ENCODE peak calls at places on chromosomes 7 and 10, in six cellular contexts. D, X, A, Z, S and I are unnamed samples.

GRCh38 chr10:100660945-100661344 is 84.4 kb upstream of the PAX2 start:
- DNase-seq in S (no peak), X (no peak), A (no peak), D (no peak), Z (no peak), I (no peak)

GRCh38 chr10:69179089-69179742 is 818 bp upstream of the SUPV3L1 start:
- DNase-seq in X (no peak), A (no peak), D (no peak), Z (peak; percentile 21), S (no peak), I (no peak)

GRCh38 chr7:95472521-95473160 is 13.1 kb upstream of the ASB4 start:
- DNase-seq in A (no peak), Z (no peak), X (no peak), D (no peak), S (peak; percentile 64), I (peak; percentile 53)

GRCh38 chr10:13337827-13338196 is 10.3 kb downstream of the SEPHS1 start:
- DNase-seq in A (no peak), D (no peak), X (no peak), S (no peak), Z (no peak), I (no peak)

GRCh38 chr10:35533565-35533964 is 71.6 kb upstream of the GJD4 start:
- DNase-seq in A (no peak), X (no peak), S (peak; percentile 65), Z (no peak), D (no peak), I (peak; percentile 62)

GRCh38 chr10:97640868-97641811 is 669 bp downstream of the PI4K2A start:
- DNase-seq in Z (no peak), X (peak; percentile 46), A (peak; percentile 24), D (peak; percentile 29), S (peak; percentile 53), I (peak; percentile 62)

GRCh38 chr7:55231736-55232280 is 133.3 kb upstream of the LANCL2 start:
- DNase-seq in D (no peak), X (no peak), A (no peak), Z (no peak), S (no peak), I (no peak)

GRCh38 chr7:39017369-39017768 is 39.7 kb downstream of the POU6F2 start:
- DNase-seq in D (no peak), S (no peak), A (no peak), X (no peak), Z (no peak), I (no peak)

GRCh38 chr10:29443745-29444523 is 155.1 kb downstream of the LYZL1 start:
- DNase-seq in A (no peak), Z (no peak), D (no peak), X (no peak), S (peak; percentile 39), I (no peak)

GRCh38 chr7:75943864-75944263 is 28.9 kb downstream of the POR start:
- DNase-seq in S (peak; percentile 53), Z (no peak), X (no peak), A (no peak), D (no peak), I (peak; percentile 77)

GRCh38 chr10:86203162-86203905 is 163.3 kb downstream of the GRID1 start:
- DNase-seq in A (no peak), Z (no peak), D (no peak), S (peak; percentile 7), X (peak; percentile 49), I (peak; percentile 6)

GRCh38 chr7:35797311-35797710 is 3.5 kb upstream of the SEPTIN7 start:
- DNase-seq in Z (no peak), A (no peak), X (no peak), S (no peak), D (no peak), I (no peak)

GRCh38 chr10:117455346-117455745 is 80.1 kb upstream of the PDZD8 start:
- DNase-seq in S (no peak), D (no peak), Z (no peak), X (no peak), A (no peak), I (no peak)

GRCh38 chr10:86160890-86161585 is 205.6 kb downstream of the GRID1 start:
- DNase-seq in S (no peak), Z (no peak), X (no peak), D (no peak), A (no peak), I (no peak)

GRCh38 chr10:28533571-28534304 is 820 bp downstream of the WAC start:
- DNase-seq in D (peak; percentile 73), Z (no peak), A (no peak), X (peak; percentile 67), S (peak; percentile 36), I (peak; percentile 48)

GRCh38 chr10:33211123-33211878 is 123.2 kb downstream of the NRP1 start:
- DNase-seq in S (peak; percentile 91), D (peak; percentile 58), Z (no peak), A (peak; percentile 70), X (no peak), I (peak; percentile 90)

GRCh38 chr7:112157072-112157471 is 49.1 kb downstream of the DOCK4 start:
- DNase-seq in A (no peak), D (no peak), Z (no peak), X (no peak), S (peak; percentile 97), I (peak; percentile 85)

GRCh38 chr10:116067825-116068224 is 205.2 kb downstream of the GFRA1 start:
- DNase-seq in X (no peak), D (no peak), Z (no peak), S (no peak), A (no peak), I (no peak)

GRCh38 chr10:34181545-34182300 is 633.4 kb downstream of the PARD3 start:
- DNase-seq in X (no peak), D (no peak), A (peak; percentile 50), S (peak; percentile 21), Z (no peak), I (peak; percentile 22)

GRCh38 chr10:93703841-93704240 is 1.4 kb upstream of the FRA10AC1 start:
- DNase-seq in Z (no peak), A (no peak), D (no peak), S (no peak), X (no peak), I (no peak)

GRCh38 chr7:88042157-88042556 is 108.1 kb downstream of the ADAM22 start:
- DNase-seq in A (no peak), X (no peak), S (no peak), Z (no peak), D (no peak), I (no peak)

GRCh38 chr10:121788115-121788514 is 139.7 kb downstream of the ATE1 start:
- DNase-seq in Z (no peak), A (no peak), X (no peak), D (no peak), S (peak; percentile 47), I (peak; percentile 20)

GRCh38 chr7:154857728-154858681 is 144.9 kb downstream of the PAXIP1 start:
- DNase-seq in X (no peak), S (no peak), Z (no peak), D (no peak), A (no peak), I (no peak)
- TF ChIP-seq CTCF in X (no peak), S (no peak), Z (no peak), D (no peak), A (no peak), I (no peak)

GRCh38 chr7:43700646-43701501 is 28.4 kb downstream of the COA1 start:
- DNase-seq in A (no peak), X (no peak), Z (no peak), S (no peak), D (no peak), I (no peak)

GRCh38 chr7:43701929-43702328 is 27.4 kb downstream of the COA1 start:
- DNase-seq in D (no peak), X (no peak), A (no peak), S (no peak), Z (no peak), I (no peak)

GRCh38 chr7:43702974-43703373 is 26.3 kb downstream of the COA1 start:
- DNase-seq in A (no peak), D (no peak), X (no peak), S (no peak), Z (no peak), I (no peak)

GRCh38 chr7:43701502-43701859 is 27.8 kb downstream of the COA1 start:
- DNase-seq in X (no peak), D (no peak), Z (no peak), S (peak; percentile 48), A (no peak), I (no peak)

DNA sequence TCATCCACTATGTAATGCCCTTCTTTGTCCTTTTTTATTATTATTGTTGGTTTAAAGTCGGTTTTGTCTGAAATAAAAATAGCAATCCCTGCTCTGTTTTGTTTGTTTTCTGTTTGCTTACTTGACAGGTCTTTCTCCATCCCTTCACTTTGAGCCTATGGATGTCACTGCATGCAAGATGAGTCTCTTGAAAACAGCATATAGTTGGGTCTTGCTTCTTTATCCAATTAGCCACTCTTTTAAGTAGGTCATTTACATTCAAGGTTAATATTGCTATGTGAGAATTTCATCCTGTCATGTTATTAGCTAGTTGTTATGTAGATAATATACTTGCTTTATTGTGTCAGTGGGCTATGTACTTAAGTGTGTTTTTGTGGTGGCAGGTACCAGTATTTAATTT is 25.8 kb downstream of the COA1 start:
- DNase-seq in S (no peak), D (no peak), X (no peak), A (no peak), Z (no peak), I (no peak)
- TF ChIP-seq CTCF in S (no peak), D (no peak), X (no peak), A (no peak), Z (no peak), I (no peak)

GRCh38 chr7:17902599-17902998 is 37.7 kb downstream of the SNX13 start:
- DNase-seq in A (no peak), D (no peak), Z (no peak), S (no peak), X (no peak), I (no peak)
- TF ChIP-seq CTCF in A (no peak), D (no peak), Z (no peak), S (no peak), X (no peak), I (no peak)

GRCh38 chr7:132815696-132816334 is 239.5 kb upstream of the PLXNA4 start:
- DNase-seq in D (no peak), X (no peak), S (peak; percentile 42), A (no peak), Z (no peak), I (peak; percentile 14)

GRCh38 chr7:132819648-132820047 is 243.4 kb upstream of the PLXNA4 start:
- DNase-seq in Z (no peak), D (no peak), A (no peak), X (no peak), S (no peak), I (no peak)

GRCh38 chr7:132817844-132818427 is 241.7 kb upstream of the PLXNA4 start:
- DNase-seq in D (no peak), S (peak; percentile 45), A (no peak), X (no peak), Z (no peak), I (no peak)

DNA sequence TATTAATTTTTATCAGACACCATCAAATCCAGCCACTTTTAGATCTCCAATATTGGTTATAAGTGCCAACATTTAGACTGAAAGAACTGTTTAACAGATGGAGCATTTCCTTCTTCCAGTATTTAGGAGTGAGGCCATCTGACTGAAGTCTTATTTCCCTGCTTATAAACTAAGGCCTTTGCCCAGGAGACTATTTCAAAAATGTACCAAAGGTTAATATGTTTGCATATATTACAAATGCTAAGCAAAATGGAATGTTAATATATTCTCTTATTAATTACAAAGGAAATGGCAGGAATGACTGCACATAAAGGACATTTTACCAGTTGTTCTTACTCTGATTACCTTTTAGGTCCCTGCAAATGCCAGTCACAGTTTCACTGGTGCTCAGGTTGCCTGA is 238.9 kb upstream of the PLXNA4 start:
- DNase-seq in D (no peak), S (peak; percentile 18), X (no peak), Z (no peak), A (no peak), I (no peak)
- TF ChIP-seq CTCF in D (no peak), S (no peak), X (no peak), Z (no peak), A (no peak), I (no peak)